ENCODE peak calls at places on chromosomes 12 and 14, in ten cellular contexts. T is AG10803, B is fibroblast of the aortic adventitia, N is lower lobe of right lung, W is GM12864, H is colonic mucosa, A is transverse colon, J is astrocyte of the spinal cord, K is AG09309, Z is SK-N-SH. O is an unnamed sample.

GRCh38 chr14:88002421-88002820 is 2.5 kb upstream of the GPR65 start:
- DNase-seq in T (no peak), B (no peak), N (no peak), W (no peak), H (no peak), A (no peak), J (no peak), K (no peak), Z (no peak), O (no peak)

GRCh38 chr14:21201732-21202462 is 46.0 kb upstream of the OR5AU1 start:
- DNase-seq in T (peak; percentile 29), B (no peak), N (no peak), W (no peak), H (no peak), A (no peak), J (no peak), K (no peak), Z (no peak), O (no peak)

GRCh38 chr12:40156031-40156764 is 50.3 kb upstream of the SLC2A13 start:
- DNase-seq in T (no peak), B (no peak), N (no peak), W (no peak), H (no peak), A (no peak), J (no peak), K (no peak), Z (no peak), O (no peak)

GRCh38 chr14:104694991-104695659 is 5.7 kb downstream of the INF2 start:
- DNase-seq in T (no peak), B (no peak), N (no peak), W (no peak), H (no peak), A (peak; percentile 33), J (peak; percentile 43), K (no peak), Z (no peak), O (no peak)

GRCh38 chr14:42437809-42438208 is 831.1 kb downstream of the LRFN5 start:
- DNase-seq in T (no peak), B (no peak), N (no peak), W (no peak), H (no peak), A (no peak), J (no peak), K (no peak), Z (no peak), O (no peak)

GRCh38 chr12:67910360-67911292 is 78.6 kb upstream of the IFNG-AS1 start:
- DNase-seq in T (peak; percentile 99), B (peak; percentile 91), N (no peak), W (no peak), H (no peak), A (no peak), J (peak; percentile 90), K (peak; percentile 97), Z (no peak), O (no peak)

GRCh38 chr14:83556065-83556464 is 1973.9 kb upstream of the FLRT2 start:
- DNase-seq in T (no peak), B (peak; percentile 12), N (no peak), W (no peak), H (no peak), A (no peak), J (peak; percentile 50), K (no peak), Z (no peak), O (no peak)

GRCh38 chr12:38465020-38465419 is 148.4 kb downstream of the ALG10B start:
- DNase-seq in T (no peak), B (no peak), N (no peak), W (no peak), H (no peak), A (no peak), J (no peak), K (no peak), Z (no peak), O (no peak)

GRCh38 chr14:102280376-102280962 is 24.5 kb downstream of the MOK start:
- DNase-seq in T (peak; percentile 99), B (peak; percentile 97), N (no peak), W (no peak), H (no peak), A (no peak), J (peak; percentile 96), K (peak; percentile 98), Z (no peak), O (no peak)

GRCh38 chr12:57553343-57554202 is 3.7 kb downstream of the KIF5A start:
- DNase-seq in T (no peak), B (no peak), N (no peak), W (no peak), H (no peak), A (no peak), J (no peak), K (no peak), Z (peak; percentile 30), O (no peak)

GRCh38 chr12:89453579-89453978 is 71.0 kb downstream of the GALNT4 start:
- DNase-seq in T (peak; percentile 92), B (peak; percentile 78), N (no peak), W (no peak), H (no peak), A (no peak), J (peak; percentile 75), K (peak; percentile 75), Z (no peak), O (no peak)

GRCh38 chr12:117587646-117588287 is 226.3 kb upstream of the NOS1 start:
- DNase-seq in T (peak; percentile 31), B (peak; percentile 1), N (peak; percentile 64), W (no peak), H (peak; percentile 56), A (peak; percentile 48), J (peak; percentile 9), K (no peak), Z (peak; percentile 61), O (no peak)

GRCh38 chr12:116297224-116297834 is 19.8 kb upstream of the MED13L start:
- DNase-seq in T (no peak), B (no peak), N (no peak), W (no peak), H (no peak), A (no peak), J (no peak), K (no peak), Z (no peak), O (no peak)

GRCh38 chr12:131005161-131006035 is 51.7 kb downstream of the ADGRD1 start:
- DNase-seq in T (no peak), B (no peak), N (no peak), W (no peak), H (no peak), A (no peak), J (no peak), K (no peak), Z (no peak), O (no peak)
- TF ChIP-seq CTCF in T (no peak), B (no peak), N (no peak), W (peak; percentile 19), H (no peak), A (no peak), J (no peak), K (no peak), Z (no peak), O (no peak)

GRCh38 chr14:50711043-50711442 is 42.9 kb upstream of the SAV1 start:
- DNase-seq in T (no peak), B (no peak), N (no peak), W (no peak), H (no peak), A (no peak), J (no peak), K (no peak), Z (no peak), O (no peak)

GRCh38 chr14:50718949-50719348 is 50.8 kb upstream of the SAV1 start:
- DNase-seq in T (no peak), B (no peak), N (no peak), W (no peak), H (no peak), A (no peak), J (no peak), K (no peak), Z (no peak), O (no peak)

GRCh38 chr14:50719911-50720759 is 52.0 kb upstream of the SAV1 start:
- DNase-seq in T (peak; percentile 27), B (no peak), N (no peak), W (no peak), H (no peak), A (no peak), J (no peak), K (no peak), Z (no peak), O (no peak)

GRCh38 chr14:50717826-50718225 is 49.7 kb upstream of the SAV1 start:
- DNase-seq in T (no peak), B (no peak), N (no peak), W (no peak), H (no peak), A (no peak), J (no peak), K (no peak), Z (no peak), O (no peak)

GRCh38 chr14:50714452-50715073 is 46.5 kb upstream of the SAV1 start:
- DNase-seq in T (peak; percentile 52), B (peak; percentile 74), N (no peak), W (no peak), H (no peak), A (no peak), J (peak; percentile 43), K (no peak), Z (peak; percentile 29), O (no peak)
- TF ChIP-seq CTCF in T (peak; percentile 74), B (peak; percentile 83), N (peak; percentile 42), W (peak; percentile 73), H (no peak), A (peak; percentile 43), J (peak; percentile 75), K (peak; percentile 61), Z (peak; percentile 68), O (peak; percentile 77)

DNA sequence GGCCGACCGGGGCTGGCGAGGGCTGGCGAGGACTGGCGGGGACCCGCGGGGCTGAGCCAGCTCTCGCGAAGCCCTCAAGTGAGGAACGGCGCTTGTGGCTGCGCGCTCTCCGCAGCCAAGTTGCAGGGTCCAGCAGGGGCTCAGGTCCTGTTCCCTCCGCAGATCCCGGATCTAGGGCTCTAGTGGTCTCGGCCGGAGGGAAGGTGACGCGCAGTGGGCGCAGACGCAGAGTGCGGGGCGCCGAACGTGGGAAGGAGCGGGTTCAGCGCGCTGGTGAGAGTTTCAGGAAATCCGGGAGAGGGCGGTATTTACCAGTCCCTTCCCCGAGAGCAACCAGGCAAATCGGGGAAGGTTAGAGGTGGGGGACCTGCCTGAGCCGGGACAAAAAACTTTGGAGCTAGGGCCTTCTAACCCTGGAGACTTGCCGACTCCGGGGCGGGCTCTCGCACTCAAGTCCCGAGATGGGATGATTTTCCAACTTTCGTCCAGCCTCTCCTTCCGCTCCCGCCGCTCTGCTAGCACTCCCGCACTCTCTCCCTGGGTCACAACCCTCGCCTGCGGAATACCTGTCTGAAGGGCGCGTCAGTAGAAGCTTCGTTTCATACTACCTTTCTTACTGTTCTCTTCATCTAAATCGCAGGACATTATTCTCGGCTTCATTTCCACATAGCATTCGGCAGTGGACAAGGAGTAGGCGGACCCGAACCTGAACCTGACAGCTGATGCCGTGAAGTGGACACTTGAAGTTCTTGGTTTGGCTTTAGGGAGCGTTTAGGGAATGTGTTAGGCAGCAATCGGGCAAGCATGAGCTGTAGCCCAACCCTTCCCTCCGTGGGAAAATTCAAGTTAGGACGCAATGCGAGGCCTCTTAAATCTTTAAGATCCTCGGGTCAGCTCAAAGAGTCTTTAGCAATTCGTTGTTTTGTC is 13.6 kb upstream of the PAX9 start:
- DNase-seq in T (peak; percentile 48), B (peak; percentile 26), N (no peak), W (no peak), H (no peak), A (no peak), J (peak; percentile 55), K (no peak), Z (peak; percentile 55), O (no peak)
- TF ChIP-seq CTCF in T (peak; percentile 62), B (peak; percentile 45), N (peak; percentile 36), W (peak; percentile 3), H (peak; percentile 52), A (peak; percentile 50), J (peak; percentile 61), K (peak; percentile 76), Z (peak; percentile 54), O (peak; percentile 85)

GRCh38 chr14:54549862-54550261 is 17.1 kb upstream of the SAMD4A start:
- DNase-seq in T (no peak), B (peak; percentile 21), N (no peak), W (no peak), H (no peak), A (no peak), J (no peak), K (no peak), Z (no peak), O (no peak)
- TF ChIP-seq CTCF in T (no peak), B (no peak), N (no peak), W (no peak), H (no peak), A (no peak), J (no peak), K (no peak), Z (no peak), O (no peak)